ENCODE peak calls at places on chromosomes 6 and 20, in six cellular contexts. One of them, this sample, is unnamed. For H3K4me1, the result is how much of the 10 kb centered on the place peaks cover.

GRCh38 chr20:50834599-50835005 is 39.7 kb downstream of the BCAS4 start:
- DNase-seq in GM23338: no peak
- DNase-seq in HepG2: peak
- DNase-seq in right atrium auricular region: no peak
- DNase-seq in lung: no peak
- DNase-seq in pancreas: no peak
- DNase-seq in this sample: no peak

GRCh38 chr20:10060223-10060622 is 25.4 kb downstream of the ANKEF1 start:
- DNase-seq in GM23338: peak
- DNase-seq in HepG2: no peak
- DNase-seq in right atrium auricular region: no peak
- DNase-seq in lung: no peak
- DNase-seq in pancreas: no peak
- DNase-seq in this sample: no peak

GRCh38 chr20:24961384-24962181 is 12.5 kb downstream of the CST7 start:
- DNase-seq in GM23338: no peak
- DNase-seq in HepG2: no peak
- DNase-seq in right atrium auricular region: no peak
- DNase-seq in lung: no peak
- DNase-seq in pancreas: no peak
- DNase-seq in this sample: no peak

GRCh38 chr6:89346433-89346832 is 6.1 kb downstream of the UBE2J1 start:
- DNase-seq in GM23338: no peak
- DNase-seq in HepG2: no peak
- DNase-seq in right atrium auricular region: no peak
- DNase-seq in lung: no peak
- DNase-seq in pancreas: no peak
- DNase-seq in this sample: no peak

GRCh38 chr6:44464527-44465310 is 77.2 kb downstream of the CDC5L start:
- DNase-seq in GM23338: peak
- DNase-seq in HepG2: peak
- DNase-seq in right atrium auricular region: no peak
- DNase-seq in lung: no peak
- DNase-seq in pancreas: no peak
- DNase-seq in this sample: no peak

GRCh38 chr6:35318200-35318844 is 20.7 kb downstream of the DEF6 start:
- DNase-seq in GM23338: peak
- DNase-seq in HepG2: peak
- DNase-seq in right atrium auricular region: peak
- DNase-seq in lung: peak
- DNase-seq in pancreas: peak
- DNase-seq in this sample: peak

GRCh38 chr20:62367483-62368302 is 581 bp upstream of the LAMA5 start:
- DNase-seq in GM23338: peak
- DNase-seq in HepG2: peak
- DNase-seq in right atrium auricular region: no peak
- DNase-seq in lung: no peak
- DNase-seq in pancreas: peak
- DNase-seq in this sample: no peak

GRCh38 chr6:45663181-45664180 is 285.7 kb upstream of the SUPT3H start:
- DNase-seq in GM23338: peak
- DNase-seq in HepG2: no peak
- DNase-seq in right atrium auricular region: peak
- DNase-seq in lung: no peak
- DNase-seq in pancreas: no peak
- DNase-seq in this sample: peak

GRCh38 chr6:115891111-115891669 is 169.5 kb downstream of the FRK start:
- DNase-seq in GM23338: no peak
- DNase-seq in HepG2: no peak
- DNase-seq in right atrium auricular region: no peak
- DNase-seq in lung: no peak
- DNase-seq in pancreas: no peak
- DNase-seq in this sample: no peak

GRCh38 chr6:20403766-20404640 is 2.3 kb downstream of the E2F3 start:
- DNase-seq in GM23338: peak
- DNase-seq in HepG2: peak
- DNase-seq in right atrium auricular region: no peak
- DNase-seq in lung: no peak
- DNase-seq in pancreas: no peak
- DNase-seq in this sample: peak

GRCh38 chr20:22430154-22430745 is 154.1 kb downstream of the FOXA2 start:
- DNase-seq in GM23338: peak
- DNase-seq in HepG2: peak
- DNase-seq in right atrium auricular region: no peak
- DNase-seq in lung: no peak
- DNase-seq in pancreas: no peak
- DNase-seq in this sample: no peak

GRCh38 chr6:15915508-15916178 is 213.2 kb upstream of the MYLIP start:
- DNase-seq in GM23338: no peak
- DNase-seq in HepG2: no peak
- DNase-seq in right atrium auricular region: no peak
- DNase-seq in lung: no peak
- DNase-seq in pancreas: no peak
- DNase-seq in this sample: no peak

DNA sequence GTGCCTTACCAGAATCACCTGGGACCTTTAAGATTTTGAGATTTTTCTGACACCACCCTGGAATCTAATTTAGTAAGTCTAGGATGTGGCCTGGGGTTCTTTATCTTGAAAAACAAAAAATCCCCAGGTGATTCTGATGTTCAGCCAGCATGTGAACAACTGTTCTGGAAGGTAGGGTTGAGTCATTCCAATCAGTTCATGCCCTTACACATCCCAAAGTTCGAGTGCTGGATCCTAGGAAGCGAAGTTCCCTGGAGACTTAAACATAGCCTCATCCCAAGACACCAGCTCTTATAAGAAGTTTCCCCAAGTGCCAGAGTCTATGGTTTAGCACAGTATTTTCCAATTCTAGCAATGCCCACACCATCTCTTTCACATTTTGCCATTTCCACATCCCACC is 6.3 kb upstream of the TSHZ2 start:
- DNase-seq in GM23338: no peak
- DNase-seq in HepG2: no peak
- DNase-seq in right atrium auricular region: no peak
- DNase-seq in lung: no peak
- DNase-seq in pancreas: no peak
- DNase-seq in this sample: no peak
- H3K4me1 ChIP-seq in GM23338: under half
- H3K4me1 ChIP-seq in HepG2: under half
- H3K4me1 ChIP-seq in right atrium auricular region: under half
- H3K4me1 ChIP-seq in lung: under half
- H3K4me1 ChIP-seq in pancreas: under half
- H3K4me1 ChIP-seq in this sample: under half

DNA sequence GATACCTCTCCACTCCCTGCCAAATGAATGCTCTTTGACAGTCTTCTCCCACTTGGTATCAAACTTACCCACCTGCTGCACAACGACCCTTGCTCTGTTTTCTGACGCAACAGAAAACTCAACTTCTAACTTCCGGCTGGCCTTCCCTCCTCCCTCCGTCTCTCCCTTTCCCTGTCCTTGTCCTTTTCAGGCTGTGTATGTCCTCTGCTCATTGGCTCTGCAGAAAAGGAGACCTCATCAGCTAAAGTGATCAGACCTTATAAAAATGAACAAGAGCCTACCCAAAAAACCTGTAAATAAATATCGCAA is 12.2 kb downstream of the TRAF3IP2 start:
- DNase-seq in GM23338: no peak
- DNase-seq in HepG2: no peak
- DNase-seq in right atrium auricular region: no peak
- DNase-seq in lung: no peak
- DNase-seq in pancreas: no peak
- DNase-seq in this sample: no peak
- H3K27ac ChIP-seq in GM23338: peak
- H3K27ac ChIP-seq in HepG2: peak
- H3K27ac ChIP-seq in right atrium auricular region: no peak
- H3K27ac ChIP-seq in lung: no peak
- H3K27ac ChIP-seq in pancreas: no peak
- H3K27ac ChIP-seq in this sample: no peak

DNA sequence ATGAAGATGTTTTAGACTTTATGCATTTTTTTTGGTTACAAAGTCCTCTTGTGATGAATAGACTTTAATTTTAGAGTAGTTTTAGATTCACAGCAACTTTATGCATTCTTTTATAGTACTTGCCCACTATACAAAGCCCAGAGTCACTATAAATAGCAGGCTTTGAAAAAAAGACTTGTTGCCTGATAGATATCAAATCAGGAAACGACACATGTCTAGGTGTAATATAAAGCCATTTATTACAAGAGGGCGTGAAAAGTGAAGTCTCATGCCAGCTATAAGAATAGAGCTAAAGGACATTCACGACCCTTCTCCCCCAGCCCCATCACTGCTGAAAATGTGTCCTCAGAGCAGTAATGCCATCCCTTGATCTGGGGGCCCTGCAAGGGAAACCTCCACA is 78.0 kb upstream of the MRPS10 start:
- DNase-seq in GM23338: no peak
- DNase-seq in HepG2: no peak
- DNase-seq in right atrium auricular region: no peak
- DNase-seq in lung: no peak
- DNase-seq in pancreas: no peak
- DNase-seq in this sample: no peak
- H3K4me1 ChIP-seq in GM23338: under half
- H3K4me1 ChIP-seq in HepG2: under half
- H3K4me1 ChIP-seq in right atrium auricular region: under half
- H3K4me1 ChIP-seq in lung: under half
- H3K4me1 ChIP-seq in pancreas: under half
- H3K4me1 ChIP-seq in this sample: under half

GRCh38 chr20:6665161-6665560 is 102.3 kb upstream of the BMP2 start:
- DNase-seq in GM23338: no peak
- DNase-seq in HepG2: no peak
- DNase-seq in right atrium auricular region: no peak
- DNase-seq in lung: no peak
- DNase-seq in pancreas: no peak
- DNase-seq in this sample: no peak

GRCh38 chr20:6663104-6663503 is 104.4 kb upstream of the BMP2 start:
- DNase-seq in GM23338: peak
- DNase-seq in HepG2: no peak
- DNase-seq in right atrium auricular region: no peak
- DNase-seq in lung: no peak
- DNase-seq in pancreas: no peak
- DNase-seq in this sample: no peak

GRCh38 chr20:6664574-6664973 is 102.9 kb upstream of the BMP2 start:
- DNase-seq in GM23338: no peak
- DNase-seq in HepG2: no peak
- DNase-seq in right atrium auricular region: no peak
- DNase-seq in lung: no peak
- DNase-seq in pancreas: no peak
- DNase-seq in this sample: no peak

GRCh38 chr20:6665621-6666345 is 101.7 kb upstream of the BMP2 start:
- DNase-seq in GM23338: no peak
- DNase-seq in HepG2: peak
- DNase-seq in right atrium auricular region: no peak
- DNase-seq in lung: no peak
- DNase-seq in pancreas: no peak
- DNase-seq in this sample: no peak

GRCh38 chr20:6663751-6664388 is 103.6 kb upstream of the BMP2 start:
- DNase-seq in GM23338: no peak
- DNase-seq in HepG2: no peak
- DNase-seq in right atrium auricular region: no peak
- DNase-seq in lung: no peak
- DNase-seq in pancreas: no peak
- DNase-seq in this sample: no peak
- H3K27ac ChIP-seq in GM23338: no peak
- H3K27ac ChIP-seq in HepG2: no peak
- H3K27ac ChIP-seq in right atrium auricular region: no peak
- H3K27ac ChIP-seq in lung: no peak
- H3K27ac ChIP-seq in pancreas: no peak
- H3K27ac ChIP-seq in this sample: no peak

DNA sequence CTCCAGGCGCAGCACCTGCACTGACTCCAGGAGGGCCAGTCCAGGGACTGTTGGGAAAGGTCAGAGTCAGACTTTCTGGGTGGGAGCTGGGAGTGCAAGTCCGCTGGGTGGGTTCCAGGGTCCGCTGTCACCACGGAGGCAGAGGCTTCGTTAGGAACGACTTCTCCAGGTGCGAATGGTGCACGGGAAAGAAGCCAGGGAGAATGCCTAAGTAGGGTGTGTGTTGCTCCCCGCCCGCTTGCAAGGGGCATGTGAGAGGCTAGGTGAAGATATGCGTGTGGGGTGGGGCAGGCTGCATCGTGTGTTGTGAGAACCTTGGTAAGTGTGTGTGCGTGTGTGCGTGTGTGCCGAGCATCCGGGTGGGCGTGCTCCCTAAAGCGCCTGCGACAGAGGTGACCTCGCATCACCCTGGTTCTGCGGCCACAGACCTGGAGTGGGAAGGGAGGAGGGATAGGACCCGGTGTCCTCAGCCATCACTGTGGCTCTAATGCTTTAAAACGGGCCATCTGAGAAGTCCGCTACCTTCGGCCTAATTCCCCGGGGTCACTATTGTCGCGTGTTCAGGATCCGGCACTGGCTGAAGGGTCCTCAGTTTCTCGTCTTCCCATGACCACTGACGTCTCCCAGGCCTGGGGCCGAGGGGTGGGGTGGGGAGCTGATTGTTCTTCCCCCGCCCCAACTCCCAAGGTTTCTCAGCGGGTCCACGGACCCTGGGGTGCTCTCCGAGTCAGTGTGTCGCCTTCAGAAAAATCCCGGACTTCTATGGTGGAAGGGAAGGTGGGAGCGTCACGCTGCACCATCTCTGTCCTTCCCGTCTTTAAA is 6.1 kb downstream of the SLC32A1 start:
- DNase-seq in GM23338: peak
- DNase-seq in HepG2: no peak
- DNase-seq in right atrium auricular region: no peak
- DNase-seq in lung: no peak
- DNase-seq in pancreas: no peak
- DNase-seq in this sample: no peak
- H3K4me1 ChIP-seq in GM23338: under half
- H3K4me1 ChIP-seq in HepG2: under half
- H3K4me1 ChIP-seq in right atrium auricular region: under half
- H3K4me1 ChIP-seq in lung: under half
- H3K4me1 ChIP-seq in pancreas: under half
- H3K4me1 ChIP-seq in this sample: under half

DNA sequence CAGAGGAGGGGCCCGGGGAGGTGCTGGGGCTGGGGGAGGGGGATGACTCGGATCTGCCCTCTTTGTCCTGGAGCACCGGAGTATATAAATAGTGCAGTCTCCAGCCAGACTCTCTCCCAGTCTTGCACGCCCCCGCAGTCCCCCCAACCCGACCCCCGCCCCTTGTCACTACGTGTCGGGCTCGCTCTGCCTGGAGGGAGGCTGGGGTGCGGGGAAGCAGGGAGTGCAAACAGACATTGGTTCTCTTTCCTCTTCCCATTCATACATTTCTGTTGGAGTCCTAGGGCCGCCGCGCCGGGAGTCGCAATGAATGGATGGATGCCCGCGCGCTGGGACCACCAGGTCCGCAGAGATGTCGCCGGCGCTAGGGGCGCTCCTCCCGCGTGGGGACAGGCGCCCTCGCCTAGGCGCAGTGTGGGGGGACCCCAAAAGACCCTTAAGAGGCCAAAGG is 179.3 kb downstream of the TBXT start:
- DNase-seq in GM23338: peak
- DNase-seq in HepG2: no peak
- DNase-seq in right atrium auricular region: no peak
- DNase-seq in lung: no peak
- DNase-seq in pancreas: no peak
- DNase-seq in this sample: no peak
- H3K27ac ChIP-seq in GM23338: no peak
- H3K27ac ChIP-seq in HepG2: no peak
- H3K27ac ChIP-seq in right atrium auricular region: peak
- H3K27ac ChIP-seq in lung: no peak
- H3K27ac ChIP-seq in pancreas: peak
- H3K27ac ChIP-seq in this sample: peak

This sample was measured in heart right ventricle.